ENCODE peak calls at places on chromosomes 13 and 19, in four cellular contexts. D is progenitor cell of endocrine pancreas, R is fibroblast of the aortic adventitia, X is psoas muscle. O is an unnamed sample.

GRCh38 chr19:17325881-17326594 is 8.6 kb downstream of the ANO8 start:
- DNase-seq in X (no peak), D (no peak), R (peak; percentile 75), O (peak; percentile 45)

GRCh38 chr19:3575260-3575741 is 2.6 kb downstream of the HMG20B start:
- DNase-seq in R (no peak), D (no peak), X (no peak), O (peak; percentile 91)

GRCh38 chr13:31093145-31093885 is 68.4 kb downstream of the HSPH1 start:
- DNase-seq in D (no peak), X (no peak), R (no peak), O (no peak)

GRCh38 chr13:44969858-44970484 is 19.3 kb downstream of the NUFIP1 start:
- DNase-seq in X (no peak), D (no peak), R (peak; percentile 82), O (no peak)

GRCh38 chr19:34337747-34338146 is 27.2 kb upstream of the GPI start:
- DNase-seq in R (no peak), D (no peak), X (no peak), O (no peak)

GRCh38 chr13:41613984-41614581 is 156.7 kb downstream of the RGCC start:
- DNase-seq in X (peak; percentile 68), D (no peak), R (peak; percentile 96), O (no peak)

GRCh38 chr19:18044825-18045304 is 36.9 kb downstream of the ARRDC2 start:
- DNase-seq in X (peak; percentile 85), R (peak; percentile 51), D (peak; percentile 28), O (peak; percentile 75)

GRCh38 chr19:38792250-38793111 is 3.5 kb downstream of the LGALS7B start:
- DNase-seq in D (no peak), X (peak; percentile 78), R (no peak), O (peak; percentile 90)

GRCh38 chr13:30971575-30971974 is 39.1 kb downstream of the TEX26 start:
- DNase-seq in X (no peak), R (peak; percentile 59), D (no peak), O (no peak)

DNA sequence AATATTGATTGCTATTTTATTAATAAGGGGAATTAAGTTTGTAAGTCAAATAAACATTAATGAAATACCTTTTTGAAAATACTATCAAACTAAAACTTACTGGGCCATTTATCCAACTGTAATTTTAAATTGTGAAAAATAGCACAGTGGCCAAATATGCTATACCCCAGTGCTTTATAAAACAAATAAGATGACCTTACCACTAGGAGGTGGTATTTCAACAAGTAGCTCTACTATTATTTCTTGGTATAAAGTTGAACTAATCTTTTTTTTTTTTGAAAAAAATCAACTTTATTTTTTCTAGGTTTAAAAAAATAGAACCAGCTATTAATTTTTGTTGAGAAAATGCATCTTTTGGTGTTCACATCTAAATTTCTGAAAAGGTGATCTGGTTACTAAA is 14.7 kb downstream of the LACC1 start:
- DNase-seq in R (no peak), D (no peak), X (no peak), O (no peak)
- TF ChIP-seq CTCF in R (peak; percentile 24), D (peak; percentile 47), X (no peak), O (peak; percentile 74)

GRCh38 chr13:24512208-24513068 is at the start of gene PARP4:
- DNase-seq in X (peak; percentile 85), D (peak; percentile 60), R (peak; percentile 86), O (peak; percentile 90)
- TF ChIP-seq CTCF in X (no peak), D (peak; percentile 27), R (no peak), O (peak; percentile 27)

GRCh38 chr19:15476334-15476733 is 3.0 kb downstream of the PGLYRP2 start:
- DNase-seq in D (no peak), X (no peak), R (no peak), O (no peak)

GRCh38 chr19:15475611-15476010 is 3.7 kb downstream of the PGLYRP2 start:
- DNase-seq in R (no peak), D (no peak), X (no peak), O (no peak)

GRCh38 chr19:15475169-15475568 is 4.1 kb downstream of the PGLYRP2 start:
- DNase-seq in X (no peak), D (no peak), R (no peak), O (no peak)

DNA sequence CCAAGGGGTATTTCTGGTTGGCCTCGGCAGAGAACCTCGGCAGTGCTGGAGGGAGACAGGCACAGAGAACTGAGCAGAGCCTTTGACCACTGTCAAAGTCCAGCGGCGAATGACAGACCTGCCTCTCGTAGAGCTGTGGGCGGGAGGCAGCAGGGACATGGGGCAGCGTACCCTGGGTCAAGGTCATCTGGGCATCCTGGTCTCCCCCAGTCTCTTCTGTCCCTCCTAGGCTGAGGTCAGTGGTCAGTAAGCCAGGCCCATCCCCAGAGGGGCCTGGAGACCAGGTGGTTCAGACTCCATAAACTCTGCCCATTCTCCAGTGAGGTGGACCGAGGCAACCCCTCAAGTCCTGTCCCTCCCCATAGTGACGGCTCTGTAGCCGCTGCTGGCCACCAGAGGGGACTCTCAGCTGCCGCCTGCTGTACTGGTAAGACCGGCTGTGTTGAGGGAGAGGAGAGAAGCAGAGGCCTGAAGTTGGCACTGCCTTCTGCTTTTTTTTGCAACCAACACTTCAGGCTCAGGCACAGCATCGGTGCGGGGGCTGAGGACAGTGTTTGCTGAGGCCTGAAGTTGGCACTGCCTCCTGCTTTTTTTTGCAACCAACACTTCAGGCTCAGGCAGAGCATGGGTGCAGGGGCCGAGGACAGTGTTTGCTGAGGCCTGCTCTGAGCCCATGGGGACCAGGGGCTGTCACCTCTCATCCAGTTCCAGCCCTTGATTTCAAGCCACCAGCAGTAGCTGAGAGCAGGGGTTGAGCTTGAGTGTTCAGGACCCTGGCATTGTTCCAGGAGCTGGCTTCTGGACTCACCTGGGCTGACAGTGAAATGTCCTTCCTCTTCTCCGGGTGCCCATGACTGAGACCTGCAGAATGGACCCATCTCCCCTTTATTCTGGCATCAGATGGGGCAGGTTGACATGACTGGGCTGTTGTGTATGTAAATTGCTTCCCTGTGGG is at the start of gene PGLYRP2:
- DNase-seq in D (no peak), R (no peak), X (peak; percentile 72), O (peak; percentile 65)
- TF ChIP-seq CTCF in D (no peak), R (peak; percentile 12), X (no peak), O (no peak)

GRCh38 chr19:13363235-13363634 is 143.0 kb downstream of the CACNA1A start:
- DNase-seq in D (no peak), X (no peak), R (no peak), O (no peak)

GRCh38 chr19:13370948-13371347 is 135.3 kb downstream of the CACNA1A start:
- DNase-seq in D (no peak), X (no peak), R (no peak), O (no peak)

GRCh38 chr19:13363954-13364353 is 142.3 kb downstream of the CACNA1A start:
- DNase-seq in X (no peak), R (no peak), D (no peak), O (peak; percentile 45)

DNA sequence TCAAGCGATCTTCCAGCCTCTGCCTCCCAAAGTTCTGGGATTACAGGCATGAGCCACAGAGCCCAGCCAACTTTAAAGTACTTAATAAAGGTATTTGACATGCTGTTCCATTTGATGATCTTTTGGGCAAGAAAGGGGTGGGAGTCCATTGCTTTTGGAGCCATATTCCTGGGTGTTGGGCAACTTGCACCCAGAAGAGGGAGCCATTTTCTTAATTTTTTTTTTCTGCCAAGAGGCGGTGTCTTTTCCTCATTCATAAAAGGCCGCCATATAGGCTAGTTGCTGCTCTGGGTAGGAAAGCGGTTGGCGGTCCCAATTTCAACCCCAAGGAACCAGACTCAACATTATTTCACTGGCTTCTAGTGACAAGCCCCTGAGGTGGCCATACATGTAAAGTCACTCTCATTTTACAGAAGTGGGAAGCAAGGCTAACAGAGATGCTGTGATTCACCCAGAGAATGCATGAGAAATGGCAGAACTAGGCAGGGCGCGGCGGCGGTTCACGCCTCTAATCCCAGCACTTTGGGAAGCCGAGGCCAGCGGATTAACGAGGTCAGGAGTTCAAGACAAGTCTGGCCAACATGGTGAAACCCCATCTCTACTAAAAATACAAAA is 139.6 kb downstream of the CACNA1A start:
- DNase-seq in D (no peak), X (no peak), R (peak; percentile 52), O (peak; percentile 68)
- TF ChIP-seq CTCF in D (peak; percentile 48), X (no peak), R (peak; percentile 62), O (peak; percentile 77)

GRCh38 chr13:52743988-52744387 is 4.4 kb upstream of the CNMD start:
- DNase-seq in D (no peak), R (no peak), X (no peak), O (no peak)
- TF ChIP-seq CTCF in D (peak; percentile 11), R (no peak), X (no peak), O (peak; percentile 29)

DNA sequence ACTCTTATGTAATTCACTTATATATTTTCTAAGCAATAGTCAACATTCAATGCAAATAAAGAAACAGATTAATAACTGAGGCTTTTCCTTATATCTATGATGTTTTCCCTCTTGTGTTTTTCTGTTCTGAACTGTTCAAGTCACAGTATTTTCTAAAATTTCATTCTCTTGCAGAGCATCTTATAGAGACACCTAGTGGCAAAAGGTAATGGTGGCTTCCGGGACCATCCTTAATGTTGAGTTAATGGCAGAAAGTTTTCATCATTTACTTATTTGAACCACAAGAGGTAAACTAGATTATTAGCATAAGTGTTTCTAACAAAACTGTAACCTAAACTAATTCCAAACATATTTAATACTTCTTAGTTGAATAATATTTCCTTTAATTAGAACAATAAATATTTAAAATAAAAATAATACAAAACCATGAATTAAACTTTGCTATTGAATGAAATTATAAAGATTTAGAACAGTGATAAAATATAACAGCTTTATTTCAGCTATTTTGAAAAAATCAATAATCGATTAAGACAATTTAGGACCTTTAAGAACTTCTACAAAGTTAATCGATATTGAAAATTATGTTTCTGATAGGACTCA is 1.7 kb upstream of the SLITRK5 start:
- DNase-seq in X (no peak), R (peak; percentile 6), D (no peak), O (peak; percentile 68)
- TF ChIP-seq CTCF in X (no peak), R (peak; percentile 50), D (peak; percentile 72), O (peak; percentile 87)

GRCh38 chr13:98556968-98557591 is 19.8 kb downstream of the STK24 start:
- DNase-seq in X (no peak), D (no peak), R (no peak), O (peak; percentile 56)
- TF ChIP-seq CTCF in X (no peak), D (peak; percentile 41), R (no peak), O (peak; percentile 52)

GRCh38 chr19:4866595-4867424 is 657 bp downstream of the PLIN3 start:
- DNase-seq in D (no peak), X (peak; percentile 76), R (peak; percentile 54), O (peak; percentile 87)

GRCh38 chr19:4859697-4860096 is 7.8 kb downstream of the PLIN3 start:
- DNase-seq in X (no peak), D (no peak), R (no peak), O (no peak)

DNA sequence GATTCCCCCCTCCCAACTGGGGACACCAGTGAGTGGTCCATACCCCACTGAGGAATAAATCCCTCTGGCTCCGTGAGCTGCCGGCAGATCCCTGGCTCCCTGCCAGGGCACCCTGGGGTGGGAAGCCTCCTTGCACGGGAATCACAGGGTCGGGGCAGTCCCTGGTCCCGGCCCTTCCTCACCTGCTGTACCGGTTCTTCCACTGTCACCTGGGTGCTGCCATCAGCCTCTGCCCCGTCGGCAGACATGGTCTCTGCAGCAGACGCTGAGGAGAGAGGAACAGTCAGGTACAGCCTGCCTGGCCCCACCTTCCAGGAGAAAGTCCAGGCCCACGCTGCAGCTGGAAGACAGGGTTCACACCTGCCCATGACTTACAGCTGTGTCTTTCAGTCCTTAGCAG is 6.3 kb downstream of the PLIN3 start:
- DNase-seq in R (no peak), D (no peak), X (no peak), O (no peak)
- TF ChIP-seq CTCF in R (no peak), D (no peak), X (no peak), O (no peak)

O was measured in endodermal cell.